ENCODE peak calls at places on chromosomes 4 and X, in four cellular contexts. Q is hepatocyte, Y is K562, T is DND-41. F is an unnamed sample.

GRCh38 chr4:82561745-82562552 is at the start of gene TMEM150C:
- DNase-seq in Q (peak; percentile 62), Y (no peak), T (no peak), F (no peak)

GRCh38 chrX:15838017-15838416 is 16.6 kb downstream of the AP1S2 start:
- DNase-seq in Q (no peak), Y (peak; percentile 38), T (peak; percentile 8), F (peak; percentile 66)

GRCh38 chrX:55981603-55982002 is 250.6 kb upstream of the KLF8 start:
- DNase-seq in Q (no peak), Y (no peak), T (no peak), F (no peak)

GRCh38 chr4:102627831-102628523 is 126.8 kb downstream of the NFKB1 start:
- DNase-seq in Q (no peak), Y (no peak), T (no peak), F (no peak)

GRCh38 chr4:174522183-174523002 is at the start of gene HPGD:
- DNase-seq in Q (peak; percentile 86), Y (peak; percentile 30), T (no peak), F (no peak)

GRCh38 chrX:14504960-14505538 is 24.3 kb upstream of the GLRA2 start:
- DNase-seq in Q (no peak), Y (no peak), T (no peak), F (no peak)

GRCh38 chr4:157220026-157220881 is at the start of gene GRIA2:
- DNase-seq in Q (peak; percentile 89), Y (peak; percentile 14), T (no peak), F (no peak)

GRCh38 chr4:5638976-5639375 is 69.4 kb downstream of the EVC2 start:
- DNase-seq in Q (no peak), Y (no peak), T (no peak), F (no peak)

GRCh38 chr4:109816082-109816442 is 500 bp downstream of the GAR1 start:
- DNase-seq in Q (peak; percentile 11), Y (peak; percentile 22), T (peak; percentile 62), F (peak; percentile 67)

GRCh38 chr4:19005211-19005610 is 983.7 kb upstream of the LCORL start:
- DNase-seq in Q (peak; percentile 37), Y (no peak), T (no peak), F (no peak)

GRCh38 chr4:146959692-146960091 is 14.0 kb upstream of the TTC29 start:
- DNase-seq in Q (no peak), Y (no peak), T (no peak), F (no peak)

GRCh38 chr4:92184566-92184965 is 119.2 kb upstream of the GRID2 start:
- DNase-seq in Q (no peak), Y (no peak), T (no peak), F (no peak)

GRCh38 chr4:57078685-57079521 is 31.3 kb downstream of the IGFBP7 start:
- DNase-seq in Q (peak; percentile 44), Y (no peak), T (no peak), F (no peak)

GRCh38 chrX:131058136-131058868 is at the start of gene ARHGAP36:
- DNase-seq in Q (peak; percentile 33), Y (peak; percentile 41), T (no peak), F (no peak)

GRCh38 chr4:183200453-183200852 is 101.4 kb downstream of the WWC2 start:
- DNase-seq in Q (no peak), Y (no peak), T (no peak), F (no peak)

GRCh38 chrX:1598021-1598875 is 6.8 kb downstream of the AKAP17A start:
- DNase-seq in Q (no peak), Y (peak; percentile 19), T (no peak), F (no peak)

GRCh38 chr4:163621844-163622243 is 127.4 kb downstream of the TMA16 start:
- DNase-seq in Q (no peak), Y (no peak), T (no peak), F (no peak)

GRCh38 chr4:1206299-1207156 is 34.1 kb upstream of the SPON2 start:
- DNase-seq in Q (no peak), Y (no peak), T (no peak), F (no peak)

GRCh38 chr4:110059556-110060191 is 138.7 kb downstream of the ELOVL6 start:
- DNase-seq in Q (no peak), Y (no peak), T (no peak), F (no peak)

GRCh38 chrX:44011505-44011904 is 38.3 kb upstream of the NDP start:
- DNase-seq in Q (no peak), Y (no peak), T (no peak), F (no peak)

DNA sequence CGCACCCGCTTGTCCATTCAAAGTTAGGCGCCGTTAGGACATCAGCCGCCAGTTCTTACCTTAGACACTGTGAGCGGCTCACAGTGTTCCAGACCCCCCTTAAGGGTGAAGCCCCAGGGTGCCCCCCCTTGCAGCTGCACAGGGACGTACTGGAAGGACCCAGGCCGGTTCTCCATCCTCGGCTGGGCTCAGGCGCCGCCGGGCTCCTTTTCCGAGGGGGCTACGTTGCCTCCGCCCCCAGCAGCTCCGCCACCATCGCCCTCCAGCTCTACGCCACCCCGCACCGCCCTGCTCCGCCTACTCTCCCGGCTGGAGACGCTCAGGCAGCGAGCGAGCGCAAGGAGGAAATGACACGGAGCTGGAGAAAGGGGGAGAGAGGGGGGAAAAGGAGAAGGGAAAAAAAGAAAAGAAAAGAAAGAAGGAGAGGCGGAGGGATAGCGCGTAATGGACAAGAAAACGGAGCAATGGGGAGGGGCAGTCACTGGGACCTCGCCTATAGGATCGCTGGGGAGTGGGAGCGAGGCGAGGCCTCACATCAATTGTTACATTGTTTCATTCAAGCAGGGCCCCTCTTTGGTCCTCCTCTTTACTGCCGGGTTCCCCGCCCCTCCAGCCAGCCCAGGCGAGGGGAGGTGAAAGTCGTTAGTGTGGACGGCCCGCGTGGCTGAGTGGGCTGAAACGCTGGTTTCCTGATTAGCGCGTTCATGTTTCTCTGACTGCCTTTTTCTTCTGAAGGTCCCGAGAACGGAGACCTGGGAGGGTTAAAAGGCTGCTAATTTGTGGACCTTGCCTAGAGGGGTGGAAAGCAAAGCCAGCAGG is at the start of gene SHROOM4:
- DNase-seq in Q (peak; percentile 74), Y (no peak), T (no peak), F (no peak)
- H2AFZ ChIP-seq in Q (peak within 1 kb of the TSS; percentile 57), Y (no peak within 1 kb of the TSS), T (no peak within 1 kb of the TSS), F (no peak within 1 kb of the TSS)

DNA sequence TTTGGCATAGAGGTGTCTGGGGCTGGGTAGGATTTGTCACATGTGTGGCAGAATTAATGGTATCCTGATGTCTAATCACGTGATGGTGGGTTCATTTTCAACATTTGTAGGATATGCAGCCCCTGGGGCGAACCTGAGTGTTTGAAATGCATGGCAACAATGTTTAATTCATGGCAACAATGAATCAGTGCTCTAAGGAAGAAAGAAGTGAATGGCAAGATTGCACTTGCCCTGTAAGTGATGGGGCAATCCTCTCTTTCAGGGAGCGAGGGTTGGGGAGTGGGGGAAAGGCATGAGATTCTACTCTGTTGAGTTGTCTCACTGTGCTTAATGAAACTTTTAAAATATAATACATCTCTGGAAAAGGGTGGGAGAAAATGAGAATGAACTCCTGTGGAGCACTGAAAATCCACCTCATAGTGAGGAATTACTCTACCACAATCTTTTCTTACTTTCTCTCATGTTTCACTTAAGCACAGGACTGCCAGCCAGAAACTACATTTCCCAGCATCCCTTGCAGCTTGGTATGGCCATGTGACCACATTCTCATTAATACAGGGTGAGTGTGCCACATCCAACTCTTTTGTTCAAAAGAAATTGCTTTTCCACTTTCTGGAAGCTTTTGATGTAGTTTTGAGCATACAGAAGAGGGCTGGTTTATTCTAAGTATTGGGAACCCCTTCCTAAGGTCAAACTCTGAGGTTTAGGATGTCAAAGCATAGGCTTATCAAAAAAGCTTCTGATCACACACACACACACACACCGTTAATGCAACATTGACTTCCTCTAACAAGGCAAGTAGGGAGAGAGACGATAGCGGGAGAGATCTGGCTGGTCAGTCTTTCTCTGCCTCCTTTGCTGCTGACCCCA is 64.0 kb upstream of the PGM2 start:
- DNase-seq in Q (peak; percentile 14), Y (no peak), T (peak; percentile 26), F (peak; percentile 69)
- H2AFZ ChIP-seq in Q (no peak overlapping the region), Y (no peak overlapping the region), T (no peak overlapping the region), F (no peak overlapping the region)

GRCh38 chr4:95510145-95510544 is 38.6 kb downstream of the UNC5C start:
- DNase-seq in Q (peak; percentile 45), Y (peak; percentile 12), T (peak; percentile 24), F (peak; percentile 53)
- H2AFZ ChIP-seq in Q (no peak overlapping the region), Y (no peak overlapping the region), T (no peak overlapping the region), F (no peak overlapping the region)

DNA sequence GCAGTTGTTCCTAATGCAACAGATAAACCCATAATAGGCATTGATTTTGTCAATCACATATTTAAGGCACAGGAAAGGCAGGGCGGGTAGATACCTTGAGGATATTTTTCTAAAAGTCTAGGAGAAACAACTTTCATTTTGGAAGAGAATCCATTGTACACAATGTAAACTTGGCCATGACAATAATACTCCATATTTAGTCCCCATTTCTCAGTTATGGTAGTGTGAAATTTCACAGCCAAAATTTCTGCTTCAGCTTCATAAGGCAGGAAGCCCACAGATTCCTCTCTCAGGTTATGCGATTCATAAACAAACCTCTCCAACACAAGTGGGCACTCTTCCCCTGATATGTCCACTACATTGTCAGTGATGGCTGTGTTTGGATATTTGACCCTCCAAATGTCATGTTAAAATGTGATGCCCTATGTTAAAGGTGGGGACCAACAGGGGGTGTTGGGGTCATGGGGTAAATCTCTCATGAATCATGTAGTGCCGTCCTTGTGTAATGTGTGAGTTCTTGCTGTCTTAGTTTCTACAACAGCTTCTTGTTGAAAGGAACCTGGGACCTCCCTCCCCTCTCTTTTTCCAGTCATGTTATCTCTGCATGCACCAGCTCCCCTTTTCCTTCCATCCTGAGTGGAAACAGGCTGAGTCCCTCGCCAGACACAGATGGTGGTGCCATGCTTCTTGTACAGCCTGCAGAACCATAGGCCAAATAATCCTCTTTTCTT is 598.2 kb upstream of the GNPDA2 start:
- DNase-seq in Q (no peak), Y (no peak), T (no peak), F (no peak)
- H2AFZ ChIP-seq in Q (no peak overlapping the region), Y (no peak overlapping the region), T (no peak overlapping the region), F (no peak overlapping the region)

GRCh38 chrX:10833299-10834169 is 213.1 kb upstream of the MID1 start:
- DNase-seq in Q (peak; percentile 65), Y (no peak), T (no peak), F (no peak)
- H2AFZ ChIP-seq in Q (peak overlapping the region; percentile 41), Y (peak overlapping the region; percentile 2), T (no peak overlapping the region), F (no peak overlapping the region)

GRCh38 chrX:21840199-21840557 is 761 bp downstream of the MBTPS2 start:
- DNase-seq in Q (no peak), Y (no peak), T (peak; percentile 7), F (peak; percentile 68)
- H2AFZ ChIP-seq in Q (peak overlapping the region; percentile 72), Y (peak overlapping the region; percentile 88), T (peak overlapping the region; percentile 74), F (no peak overlapping the region)

DNA sequence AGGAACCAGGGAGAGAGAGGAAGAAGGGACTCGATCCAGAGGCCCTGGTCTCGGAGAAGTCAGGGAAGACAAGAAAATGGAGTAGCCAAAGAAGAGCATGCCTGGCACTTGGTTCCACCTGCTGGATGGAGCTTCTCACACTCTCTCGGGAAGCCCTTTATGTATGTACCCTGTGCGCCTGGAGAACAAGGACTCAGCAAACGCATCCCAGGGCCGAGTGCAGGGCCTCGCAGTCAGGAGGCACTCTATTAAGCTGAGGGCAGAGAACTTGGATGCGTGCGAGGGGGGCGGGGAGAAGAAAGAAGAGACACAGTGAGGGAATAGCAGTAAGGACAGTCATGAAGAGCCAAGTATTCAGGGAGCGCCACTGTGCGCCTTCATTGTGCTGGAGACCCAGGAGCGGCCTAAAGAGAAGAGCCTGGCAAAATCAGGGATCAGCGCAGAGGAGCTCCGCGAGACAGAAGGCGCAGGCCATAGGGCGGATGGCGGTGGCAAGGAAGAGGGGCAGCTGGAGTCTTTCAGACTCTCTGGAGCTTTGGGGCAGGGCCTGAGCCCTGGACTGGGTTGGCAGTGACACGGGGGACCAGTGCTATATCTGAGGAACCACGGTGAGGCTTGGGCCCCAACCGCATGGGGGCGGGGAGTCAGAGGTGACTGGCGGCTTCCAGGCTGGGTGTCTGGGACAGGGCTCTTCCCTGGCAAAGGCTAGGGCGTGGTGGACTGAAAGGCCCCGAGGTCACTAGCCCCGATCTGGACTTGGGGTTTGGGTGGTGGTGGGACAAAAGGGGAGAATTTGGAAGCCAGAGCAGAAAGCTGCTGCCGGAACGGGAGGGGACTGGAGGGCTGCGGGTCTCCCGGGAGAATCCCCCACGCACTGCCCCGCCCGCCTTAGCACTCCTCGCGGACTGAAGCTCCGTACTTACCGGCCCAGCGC is 1.9 kb upstream of the SEPTIN6 start:
- DNase-seq in Q (peak; percentile 25), Y (no peak), T (no peak), F (no peak)
- H2AFZ ChIP-seq in Q (no peak overlapping the region), Y (no peak overlapping the region), T (no peak overlapping the region), F (no peak overlapping the region)

F was measured in Karpas-422.